ENCODE peak calls at places on chromosomes 5 and 9, in six cellular contexts. Z is cardiac fibroblast, Y is fibroblast of villous mesenchyme, D is AG09309, C is esophagus muscularis mucosa, F is HFF-Myc. P is an unnamed sample.

GRCh38 chr5:175383350-175383749 is 60.6 kb downstream of the DRD1 start:
- DNase-seq in Z (no peak), Y (no peak), D (no peak), C (peak), F (no peak), P (peak)

GRCh38 chr5:912356-913091 is 19.8 kb downstream of the TRIP13 start:
- DNase-seq in Z (peak), Y (peak), D (peak), C (no peak), F (peak), P (peak)

GRCh38 chr5:115842089-115842881 is 550 bp downstream of the AP3S1 start:
- DNase-seq in Z (no peak), Y (peak), D (no peak), C (no peak), F (no peak), P (peak)

GRCh38 chr5:152364172-152364571 is 40.9 kb downstream of the NMUR2 start:
- DNase-seq in Z (no peak), Y (no peak), D (no peak), C (no peak), F (no peak), P (no peak)

GRCh38 chr5:124438390-124439380 is 307.8 kb downstream of the ZNF608 start:
- DNase-seq in Z (no peak), Y (no peak), D (no peak), C (peak), F (no peak), P (no peak)

GRCh38 chr5:74340476-74340875 is 300.1 kb downstream of the ENC1 start:
- DNase-seq in Z (no peak), Y (no peak), D (no peak), C (no peak), F (no peak), P (no peak)

GRCh38 chr5:179153341-179153901 is 93.2 kb downstream of the ZNF354C start:
- DNase-seq in Z (no peak), Y (no peak), D (no peak), C (no peak), F (no peak), P (no peak)

GRCh38 chr5:161301586-161301985 is 244.9 kb downstream of the GABRB2 start:
- DNase-seq in Z (no peak), Y (no peak), D (no peak), C (no peak), F (no peak), P (no peak)

GRCh38 chr9:133008824-133009223 is 22.0 kb upstream of the GTF3C5 start:
- DNase-seq in Z (no peak), Y (no peak), D (no peak), C (no peak), F (no peak), P (no peak)

GRCh38 chr9:31486630-31487029 is 897.8 kb upstream of the ACO1 start:
- DNase-seq in Z (no peak), Y (no peak), D (no peak), C (no peak), F (no peak), P (no peak)

GRCh38 chr5:166505086-166505485 is 1786.4 kb upstream of the WWC1 start:
- DNase-seq in Z (no peak), Y (no peak), D (no peak), C (no peak), F (no peak), P (no peak)

GRCh38 chr5:132850066-132850465 is 16.2 kb downstream of the GDF9 start:
- DNase-seq in Z (no peak), Y (no peak), D (no peak), C (no peak), F (no peak), P (peak)

GRCh38 chr5:2381861-2382260 is 369.6 kb downstream of the IRX2 start:
- DNase-seq in Z (no peak), Y (no peak), D (no peak), C (no peak), F (no peak), P (no peak)

GRCh38 chr9:19375536-19375935 is 4.5 kb downstream of the RPS6 start:
- DNase-seq in Z (peak), Y (no peak), D (no peak), C (no peak), F (no peak), P (peak)

GRCh38 chr9:131092548-131093440 is 3.5 kb upstream of the AIF1L start:
- DNase-seq in Z (no peak), Y (no peak), D (no peak), C (no peak), F (no peak), P (no peak)

GRCh38 chr9:71824242-71824641 is 55.9 kb upstream of the CEMIP2 start:
- DNase-seq in Z (no peak), Y (no peak), D (no peak), C (no peak), F (no peak), P (no peak)

GRCh38 chr5:56616454-56617160 is 198.7 kb upstream of the MAP3K1 start:
- DNase-seq in Z (no peak), Y (no peak), D (no peak), C (no peak), F (no peak), P (no peak)

GRCh38 chr5:82758881-82759280 is 318.3 kb downstream of the TMEM167A start:
- DNase-seq in Z (no peak), Y (no peak), D (no peak), C (no peak), F (no peak), P (no peak)

GRCh38 chr9:137055385-137056364 is 1.8 kb upstream of the ENTPD2 start:
- DNase-seq in Z (peak), Y (peak), D (no peak), C (no peak), F (peak), P (peak)

GRCh38 chr5:166240705-166241104 is 2050.7 kb upstream of the WWC1 start:
- DNase-seq in Z (no peak), Y (no peak), D (no peak), C (no peak), F (no peak), P (no peak)

GRCh38 chr9:76704601-76705204 is 59.5 kb upstream of the PCA3 start:
- DNase-seq in Z (peak), Y (peak), D (peak), C (no peak), F (peak), P (peak)

GRCh38 chr9:125987420-125987819 is 240.2 kb downstream of the PBX3 start:
- DNase-seq in Z (no peak), Y (no peak), D (no peak), C (no peak), F (no peak), P (no peak)

GRCh38 chr9:83706703-83707517 is 848 bp downstream of the UBQLN1 start:
- DNase-seq in Z (peak), Y (peak), D (no peak), C (no peak), F (no peak), P (no peak)

GRCh38 chr5:155826947-155827815 is 499.8 kb upstream of the SGCD start:
- DNase-seq in Z (no peak), Y (no peak), D (no peak), C (no peak), F (no peak), P (no peak)

GRCh38 chr9:34929506-34930102 is 28.5 kb upstream of the PHF24 start:
- DNase-seq in Z (peak), Y (peak), D (no peak), C (no peak), F (peak), P (peak)

GRCh38 chr9:5486988-5487387 is 23.3 kb upstream of the PDCD1LG2 start:
- DNase-seq in Z (no peak), Y (no peak), D (no peak), C (no peak), F (no peak), P (no peak)

GRCh38 chr5:35317586-35317985 is 87.3 kb upstream of the PRLR start:
- DNase-seq in Z (no peak), Y (no peak), D (no peak), C (no peak), F (no peak), P (no peak)

GRCh38 chr9:90420714-90421513 is 221.7 kb downstream of the DIRAS2 start:
- DNase-seq in Z (no peak), Y (peak), D (no peak), C (no peak), F (no peak), P (no peak)

GRCh38 chr9:2243666-2244555 is 228.8 kb downstream of the SMARCA2 start:
- DNase-seq in Z (peak), Y (peak), D (no peak), C (no peak), F (no peak), P (no peak)

GRCh38 chr9:75823136-75823535 is 67.3 kb upstream of the PCSK5 start:
- DNase-seq in Z (no peak), Y (no peak), D (no peak), C (no peak), F (no peak), P (no peak)

GRCh38 chr9:68702493-68702892 is 2.5 kb upstream of the PIP5K1B start:
- DNase-seq in Z (no peak), Y (no peak), D (no peak), C (no peak), F (no peak), P (peak)

GRCh38 chr5:145825751-145826180 is 9.4 kb downstream of the PRELID2 start:
- DNase-seq in Z (peak), Y (peak), D (no peak), C (peak), F (no peak), P (peak)

GRCh38 chr5:52995095-52995494 is 5.9 kb downstream of the ITGA2 start:
- DNase-seq in Z (no peak), Y (no peak), D (no peak), C (no peak), F (no peak), P (no peak)

GRCh38 chr9:69027355-69028097 is 8.0 kb upstream of the FXN start:
- DNase-seq in Z (peak), Y (peak), D (no peak), C (no peak), F (peak), P (peak)

GRCh38 chr9:87395804-87396458 is 101.7 kb upstream of the DAPK1 start:
- DNase-seq in Z (no peak), Y (no peak), D (no peak), C (no peak), F (no peak), P (peak)

GRCh38 chr5:65142007-65142406 is 339.7 kb downstream of the ADAMTS6 start:
- DNase-seq in Z (no peak), Y (no peak), D (no peak), C (no peak), F (no peak), P (no peak)

GRCh38 chr9:35112257-35113020 is 3.2 kb downstream of the ATOSB start:
- DNase-seq in Z (peak), Y (peak), D (no peak), C (no peak), F (no peak), P (peak)

DNA sequence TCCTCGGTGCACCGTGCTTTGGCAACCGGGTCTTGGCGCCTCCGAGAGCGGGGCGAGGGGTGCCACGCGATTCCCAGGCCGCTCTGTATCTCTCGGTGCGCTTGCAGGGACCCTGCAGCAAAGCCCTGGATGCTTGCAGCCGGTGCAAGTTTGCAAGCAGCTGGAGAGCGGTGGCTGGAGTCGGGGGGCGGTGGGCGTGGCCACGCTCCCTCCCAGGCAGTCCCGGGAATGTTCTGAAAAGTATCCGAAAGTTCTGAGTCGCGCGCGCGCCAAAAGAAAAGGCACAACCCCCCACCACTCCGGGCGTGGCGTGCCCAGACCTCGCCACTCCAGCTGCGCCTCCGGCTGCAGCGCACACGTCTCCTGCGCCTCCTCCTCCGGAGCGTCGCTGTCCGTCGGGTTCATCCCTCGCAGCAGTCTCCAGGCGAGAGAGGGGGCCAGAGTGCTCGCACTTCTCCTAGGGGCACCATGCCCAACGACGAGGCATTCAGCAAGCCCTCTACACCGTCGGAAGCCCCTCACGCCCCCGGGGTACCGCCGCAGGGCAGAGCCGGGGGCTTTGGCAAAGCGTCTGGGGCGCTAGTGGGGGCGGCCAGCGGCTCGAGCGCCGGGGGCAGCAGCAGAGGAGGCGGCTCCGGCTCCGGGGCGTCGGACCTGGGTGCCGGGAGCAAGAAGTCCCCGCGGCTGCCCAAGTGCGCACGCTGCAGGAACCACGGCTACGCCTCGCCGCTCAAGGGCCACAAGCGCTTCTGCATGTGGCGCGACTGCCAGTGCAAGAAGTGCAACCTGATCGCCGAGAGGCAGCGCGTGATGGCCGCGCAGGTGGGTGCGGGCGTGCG is at the start of gene DMRT1:
- DNase-seq in Z (no peak), Y (no peak), D (no peak), C (no peak), F (no peak), P (no peak)
- H3K4me3 ChIP-seq in Z (no peak), Y (no peak), D (no peak), C (no peak), F (no peak), P (no peak)

GRCh38 chr5:177382423-177383029 is 1.7 kb upstream of the SLC34A1 start:
- DNase-seq in Z (peak), Y (peak), D (no peak), C (no peak), F (no peak), P (peak)
- TF ChIP-seq CTCF in Z (no peak), Y (peak), D (peak), C (peak), F (peak), P (peak)

GRCh38 chr5:135833521-135833920 is 942 bp upstream of the SLC25A48 start:
- DNase-seq in Z (no peak), Y (no peak), D (no peak), C (no peak), F (no peak), P (no peak)

GRCh38 chr5:135835766-135836165 is 1.3 kb downstream of the SLC25A48 start:
- DNase-seq in Z (no peak), Y (no peak), D (no peak), C (no peak), F (no peak), P (no peak)

GRCh38 chr5:135834639-135835529 is at the start of gene SLC25A48:
- DNase-seq in Z (peak), Y (no peak), D (no peak), C (no peak), F (no peak), P (no peak)

GRCh38 chr5:135832941-135833340 is 1.5 kb upstream of the SLC25A48 start:
- DNase-seq in Z (no peak), Y (no peak), D (no peak), C (no peak), F (no peak), P (no peak)

DNA sequence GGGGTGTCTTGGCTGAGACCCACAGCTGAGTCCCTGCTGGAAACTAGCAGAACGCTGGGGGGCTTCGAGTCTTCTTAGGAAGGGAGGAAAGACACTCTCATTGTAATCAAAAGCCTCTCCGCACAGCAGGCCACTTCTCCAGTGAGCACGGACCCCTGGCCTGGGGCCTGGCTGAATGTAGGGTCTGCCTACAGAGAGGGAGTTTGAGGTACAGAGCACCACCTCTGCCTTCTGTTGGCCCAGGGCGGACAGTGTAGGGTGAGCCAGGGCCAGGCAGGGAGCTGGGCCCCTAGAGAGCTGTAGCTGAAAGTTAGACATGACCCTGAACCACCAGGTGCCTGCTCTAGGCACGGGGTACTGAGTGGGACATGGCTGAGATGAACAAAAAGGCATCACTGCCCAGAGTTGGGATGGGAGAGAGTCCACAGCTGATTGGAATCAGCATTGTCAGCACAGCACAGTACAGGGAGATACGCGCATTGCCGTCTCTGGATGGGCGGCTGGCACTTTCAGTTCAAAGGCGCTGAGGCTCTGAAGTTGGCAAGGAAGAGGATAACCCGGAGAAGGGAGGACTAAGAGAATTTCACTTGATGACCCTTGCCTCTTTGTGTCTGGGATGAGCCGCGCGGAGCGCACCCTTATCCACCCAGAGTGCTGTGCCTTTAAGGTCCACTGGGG is 363 bp upstream of the SLC25A48 start:
- DNase-seq in Z (no peak), Y (peak), D (no peak), C (no peak), F (no peak), P (peak)
- H3K4me3 ChIP-seq in Z (peak), Y (no peak), D (peak), C (peak), F (no peak), P (no peak)

DNA sequence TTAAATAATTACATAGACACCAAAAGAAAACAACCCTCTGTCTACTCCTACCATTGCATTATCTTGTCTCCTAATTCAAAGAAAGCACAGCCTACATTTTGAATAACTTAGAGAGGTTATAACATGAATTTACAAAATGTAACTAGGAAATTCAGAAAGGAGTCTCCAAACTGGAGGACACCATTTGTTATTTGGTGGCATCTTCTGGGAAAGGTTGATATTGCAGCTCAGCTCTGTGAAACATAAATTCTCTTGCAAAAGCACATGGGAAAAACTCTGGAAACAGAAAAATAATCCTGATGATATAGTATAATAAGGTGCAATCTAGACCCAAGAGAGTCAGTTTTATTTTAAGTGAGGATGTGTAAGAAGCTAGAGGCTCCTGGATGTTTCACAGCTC is 215.3 kb downstream of the MLLT3 start:
- DNase-seq in Z (no peak), Y (no peak), D (no peak), C (no peak), F (no peak), P (peak)
- TF ChIP-seq CTCF in Z (no peak), Y (peak), D (peak), C (no peak), F (no peak), P (peak)